ENCODE peak calls at places on chromosomes 11 and 22, in five cellular contexts. One of them, this sample, is unnamed.
A peak's percentile ranks its signal among the peaks of the same experiment; 100 is the strongest.

GRCh38 chr11:128437137-128437536 is 150.2 kb downstream of the ETS1 start:
- DNase-seq in HuH-7.5: no peak
- DNase-seq in AG08396: no peak
- DNase-seq in activated T-helper 1 cell treated with Interleukin-2 at 50 U/mL for 16 hours: no peak
- DNase-seq in AG09309: no peak
- DNase-seq in this sample: no peak

GRCh38 chr11:130300567-130300966 is 14.2 kb downstream of the ZBTB44 start:
- DNase-seq in HuH-7.5: no peak
- DNase-seq in AG08396: no peak
- DNase-seq in activated T-helper 1 cell treated with Interleukin-2 at 50 U/mL for 16 hours: no peak
- DNase-seq in AG09309: no peak
- DNase-seq in this sample: no peak

GRCh38 chr22:35205956-35206355 is 51.3 kb upstream of the HMGXB4 start:
- DNase-seq in HuH-7.5: no peak
- DNase-seq in AG08396: peak; percentile 39
- DNase-seq in activated T-helper 1 cell treated with Interleukin-2 at 50 U/mL for 16 hours: no peak
- DNase-seq in AG09309: no peak
- DNase-seq in this sample: no peak

GRCh38 chr11:125689460-125689859 is 8.8 kb upstream of the ACRV1 start:
- DNase-seq in HuH-7.5: no peak
- DNase-seq in AG08396: no peak
- DNase-seq in activated T-helper 1 cell treated with Interleukin-2 at 50 U/mL for 16 hours: no peak
- DNase-seq in AG09309: no peak
- DNase-seq in this sample: no peak

GRCh38 chr11:843818-844692 is 1.4 kb downstream of the TSPAN4 start:
- DNase-seq in HuH-7.5: peak; percentile 94
- DNase-seq in AG08396: peak; percentile 93
- DNase-seq in activated T-helper 1 cell treated with Interleukin-2 at 50 U/mL for 16 hours: no peak
- DNase-seq in AG09309: peak; percentile 92
- DNase-seq in this sample: peak; percentile 95

GRCh38 chr11:16799890-16800289 is 61.4 kb downstream of the C11orf58 start:
- DNase-seq in HuH-7.5: no peak
- DNase-seq in AG08396: no peak
- DNase-seq in activated T-helper 1 cell treated with Interleukin-2 at 50 U/mL for 16 hours: no peak
- DNase-seq in AG09309: no peak
- DNase-seq in this sample: no peak

GRCh38 chr11:67266424-67267187 is at the start of gene GRK2:
- DNase-seq in HuH-7.5: peak; percentile 99
- DNase-seq in AG08396: peak; percentile 80
- DNase-seq in activated T-helper 1 cell treated with Interleukin-2 at 50 U/mL for 16 hours: no peak
- DNase-seq in AG09309: no peak
- DNase-seq in this sample: no peak

GRCh38 chr11:109036011-109036410 is 371.1 kb downstream of the DDX10 start:
- DNase-seq in HuH-7.5: no peak
- DNase-seq in AG08396: no peak
- DNase-seq in activated T-helper 1 cell treated with Interleukin-2 at 50 U/mL for 16 hours: no peak
- DNase-seq in AG09309: no peak
- DNase-seq in this sample: no peak

GRCh38 chr22:47369020-47369419 is 606.6 kb downstream of the TBC1D22A start:
- DNase-seq in HuH-7.5: no peak
- DNase-seq in AG08396: no peak
- DNase-seq in activated T-helper 1 cell treated with Interleukin-2 at 50 U/mL for 16 hours: no peak
- DNase-seq in AG09309: no peak
- DNase-seq in this sample: peak; percentile 22

GRCh38 chr22:36221799-36222751 is 17.3 kb downstream of the APOL2 start:
- DNase-seq in HuH-7.5: peak; percentile 32
- DNase-seq in AG08396: no peak
- DNase-seq in activated T-helper 1 cell treated with Interleukin-2 at 50 U/mL for 16 hours: peak; percentile 30
- DNase-seq in AG09309: no peak
- DNase-seq in this sample: no peak

GRCh38 chr22:25153961-25154685 is 45.5 kb upstream of the CRYBB3 start:
- DNase-seq in HuH-7.5: no peak
- DNase-seq in AG08396: peak; percentile 46
- DNase-seq in activated T-helper 1 cell treated with Interleukin-2 at 50 U/mL for 16 hours: no peak
- DNase-seq in AG09309: no peak
- DNase-seq in this sample: peak; percentile 86

GRCh38 chr22:42857845-42858481 is 890 bp upstream of the ARFGAP3 start:
- DNase-seq in HuH-7.5: no peak
- DNase-seq in AG08396: no peak
- DNase-seq in activated T-helper 1 cell treated with Interleukin-2 at 50 U/mL for 16 hours: no peak
- DNase-seq in AG09309: no peak
- DNase-seq in this sample: no peak

GRCh38 chr11:122101625-122102291 is 14.3 kb downstream of the BLID start:
- DNase-seq in HuH-7.5: no peak
- DNase-seq in AG08396: peak; percentile 61
- DNase-seq in activated T-helper 1 cell treated with Interleukin-2 at 50 U/mL for 16 hours: no peak
- DNase-seq in AG09309: peak; percentile 66
- DNase-seq in this sample: no peak

GRCh38 chr22:20567993-20568417 is 60.6 kb downstream of the MED15 start:
- DNase-seq in HuH-7.5: no peak
- DNase-seq in AG08396: no peak
- DNase-seq in activated T-helper 1 cell treated with Interleukin-2 at 50 U/mL for 16 hours: no peak
- DNase-seq in AG09309: no peak
- DNase-seq in this sample: no peak

GRCh38 chr11:88059326-88059725 is 115.9 kb downstream of the RAB38 start:
- DNase-seq in HuH-7.5: no peak
- DNase-seq in AG08396: no peak
- DNase-seq in activated T-helper 1 cell treated with Interleukin-2 at 50 U/mL for 16 hours: no peak
- DNase-seq in AG09309: no peak
- DNase-seq in this sample: no peak

GRCh38 chr11:134517115-134517514 is 105.1 kb upstream of the B3GAT1 start:
- DNase-seq in HuH-7.5: no peak
- DNase-seq in AG08396: no peak
- DNase-seq in activated T-helper 1 cell treated with Interleukin-2 at 50 U/mL for 16 hours: no peak
- DNase-seq in AG09309: no peak
- DNase-seq in this sample: no peak

GRCh38 chr11:70501026-70501901 is 102.9 kb downstream of the CTTN start:
- DNase-seq in HuH-7.5: no peak
- DNase-seq in AG08396: peak; percentile 79
- DNase-seq in activated T-helper 1 cell treated with Interleukin-2 at 50 U/mL for 16 hours: no peak
- DNase-seq in AG09309: no peak
- DNase-seq in this sample: peak; percentile 52

GRCh38 chr11:61004037-61004641 is 32.7 kb downstream of the CD6 start:
- DNase-seq in HuH-7.5: no peak
- DNase-seq in AG08396: no peak
- DNase-seq in activated T-helper 1 cell treated with Interleukin-2 at 50 U/mL for 16 hours: peak; percentile 36
- DNase-seq in AG09309: no peak
- DNase-seq in this sample: no peak

GRCh38 chr11:1119282-1120146 is 38.2 kb upstream of the MUC5AC start:
- DNase-seq in HuH-7.5: no peak
- DNase-seq in AG08396: no peak
- DNase-seq in activated T-helper 1 cell treated with Interleukin-2 at 50 U/mL for 16 hours: no peak
- DNase-seq in AG09309: no peak
- DNase-seq in this sample: no peak

GRCh38 chr11:46421257-46421880 is 29.8 kb upstream of the CHRM4 start:
- DNase-seq in HuH-7.5: no peak
- DNase-seq in AG08396: no peak
- DNase-seq in activated T-helper 1 cell treated with Interleukin-2 at 50 U/mL for 16 hours: no peak
- DNase-seq in AG09309: no peak
- DNase-seq in this sample: no peak

GRCh38 chr11:12472401-12473065 is 95.2 kb downstream of the PARVA start:
- DNase-seq in HuH-7.5: no peak
- DNase-seq in AG08396: no peak
- DNase-seq in activated T-helper 1 cell treated with Interleukin-2 at 50 U/mL for 16 hours: no peak
- DNase-seq in AG09309: no peak
- DNase-seq in this sample: no peak

GRCh38 chr11:20623258-20623657 is 23.9 kb downstream of the SLC6A5 start:
- DNase-seq in HuH-7.5: no peak
- DNase-seq in AG08396: no peak
- DNase-seq in activated T-helper 1 cell treated with Interleukin-2 at 50 U/mL for 16 hours: no peak
- DNase-seq in AG09309: no peak
- DNase-seq in this sample: no peak

GRCh38 chr11:20110908-20111669 is 49.2 kb downstream of the DBX1 start:
- DNase-seq in HuH-7.5: peak; percentile 77
- DNase-seq in AG08396: peak; percentile 33
- DNase-seq in activated T-helper 1 cell treated with Interleukin-2 at 50 U/mL for 16 hours: no peak
- DNase-seq in AG09309: peak; percentile 95
- DNase-seq in this sample: peak; percentile 78